ENCODE peak calls at places on chromosomes 13 and 19, in four cellular contexts. One of them, this sample, is unnamed.

GRCh38 chr13:85806553-85807175 is 7.4 kb upstream of the SLITRK6 start:
- DNase-seq in K562: no peak
- DNase-seq in SK-N-SH: peak
- DNase-seq in GM12878: no peak
- DNase-seq in this sample: no peak

GRCh38 chr19:2516727-2517126 is 40.8 kb downstream of the GADD45B start:
- DNase-seq in K562: no peak
- DNase-seq in SK-N-SH: no peak
- DNase-seq in GM12878: no peak
- DNase-seq in this sample: no peak

GRCh38 chr19:30557212-30557611 is 185.0 kb downstream of the ZNF536 start:
- DNase-seq in K562: no peak
- DNase-seq in SK-N-SH: no peak
- DNase-seq in GM12878: no peak
- DNase-seq in this sample: no peak

GRCh38 chr19:17751103-17751911 is at the start of gene FCHO1:
- DNase-seq in K562: peak
- DNase-seq in SK-N-SH: no peak
- DNase-seq in GM12878: peak
- DNase-seq in this sample: no peak

GRCh38 chr13:51585696-51586095 is 1.4 kb downstream of the WDFY2 start:
- DNase-seq in K562: no peak
- DNase-seq in SK-N-SH: no peak
- DNase-seq in GM12878: no peak
- DNase-seq in this sample: no peak

GRCh38 chr13:44382635-44383145 is 9.1 kb downstream of the SERP2 start:
- DNase-seq in K562: peak
- DNase-seq in SK-N-SH: no peak
- DNase-seq in GM12878: no peak
- DNase-seq in this sample: no peak

GRCh38 chr19:13996928-13997636 is 9.0 kb downstream of the RFX1 start:
- DNase-seq in K562: no peak
- DNase-seq in SK-N-SH: no peak
- DNase-seq in GM12878: no peak
- DNase-seq in this sample: no peak

GRCh38 chr13:29435125-29435911 is 160.2 kb downstream of the SLC7A1 start:
- DNase-seq in K562: no peak
- DNase-seq in SK-N-SH: peak
- DNase-seq in GM12878: no peak
- DNase-seq in this sample: no peak

GRCh38 chr13:85333511-85333910 is 465.7 kb downstream of the SLITRK6 start:
- DNase-seq in K562: no peak
- DNase-seq in SK-N-SH: no peak
- DNase-seq in GM12878: no peak
- DNase-seq in this sample: no peak

GRCh38 chr19:2811221-2811722 is 8.4 kb upstream of the ZNF554 start:
- DNase-seq in K562: no peak
- DNase-seq in SK-N-SH: peak
- DNase-seq in GM12878: no peak
- DNase-seq in this sample: no peak

GRCh38 chr13:92994056-92994455 is 232.6 kb upstream of the GPC6 start:
- DNase-seq in K562: no peak
- DNase-seq in SK-N-SH: no peak
- DNase-seq in GM12878: no peak
- DNase-seq in this sample: no peak

GRCh38 chr13:75661443-75661842 is 25.3 kb downstream of the LMO7 start:
- DNase-seq in K562: no peak
- DNase-seq in SK-N-SH: no peak
- DNase-seq in GM12878: no peak
- DNase-seq in this sample: no peak

GRCh38 chr13:74115138-74115537 is 19.1 kb downstream of the KLF12 start:
- DNase-seq in K562: no peak
- DNase-seq in SK-N-SH: no peak
- DNase-seq in GM12878: no peak
- DNase-seq in this sample: no peak
- TF ChIP-seq USF1 in K562: no peak
- TF ChIP-seq USF1 in SK-N-SH: no peak
- TF ChIP-seq USF1 in GM12878: no peak
- TF ChIP-seq USF1 in this sample: no peak

GRCh38 chr19:18985257-18985656 is 44.2 kb upstream of the HOMER3 start:
- DNase-seq in K562: no peak
- DNase-seq in SK-N-SH: no peak
- DNase-seq in GM12878: no peak
- DNase-seq in this sample: no peak
- TF ChIP-seq USF1 in K562: no peak
- TF ChIP-seq USF1 in SK-N-SH: no peak
- TF ChIP-seq USF1 in GM12878: no peak
- TF ChIP-seq USF1 in this sample: no peak

DNA sequence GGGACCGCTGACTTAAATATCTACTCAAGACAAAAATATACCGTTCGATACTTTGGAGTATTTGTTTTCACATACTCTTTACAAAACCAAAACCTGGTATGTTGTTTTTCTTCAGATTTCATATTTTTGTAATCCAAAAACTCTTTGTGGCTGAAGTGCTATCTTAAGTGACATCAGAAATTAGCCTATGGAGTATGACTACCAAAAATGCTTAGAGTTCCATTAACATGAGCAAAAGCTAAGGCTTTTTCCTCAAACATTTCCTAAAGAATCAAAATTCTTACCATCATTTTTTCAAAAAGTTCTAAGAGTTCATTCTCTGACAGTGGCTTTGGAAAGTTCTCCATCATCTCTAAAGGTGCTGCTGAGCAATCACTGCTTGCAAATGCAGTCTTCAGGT is 52.0 kb downstream of the DIAPH3 start:
- DNase-seq in K562: no peak
- DNase-seq in SK-N-SH: no peak
- DNase-seq in GM12878: no peak
- DNase-seq in this sample: no peak
- TF ChIP-seq USF1 in K562: no peak
- TF ChIP-seq USF1 in SK-N-SH: no peak
- TF ChIP-seq USF1 in GM12878: no peak
- TF ChIP-seq USF1 in this sample: no peak

DNA sequence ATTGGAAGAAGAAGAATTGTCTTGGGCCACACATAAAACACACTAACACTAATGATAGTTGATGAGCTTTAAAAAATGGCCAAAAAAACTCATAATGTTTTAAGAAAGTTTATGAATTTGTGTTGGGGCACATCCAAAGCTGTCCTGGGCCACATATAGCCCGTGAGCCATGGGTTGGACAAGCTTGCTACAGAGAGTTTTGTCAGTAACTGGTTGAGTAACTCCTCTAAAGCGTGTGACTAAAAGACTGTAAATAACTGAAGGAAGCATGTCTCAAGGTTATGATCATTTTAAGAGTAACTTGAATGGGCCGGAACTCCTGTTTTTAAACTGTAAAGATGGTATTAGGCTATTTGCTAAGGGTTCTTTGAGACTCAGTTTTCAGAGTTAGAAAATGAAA is 118.0 kb downstream of the KL start:
- DNase-seq in K562: no peak
- DNase-seq in SK-N-SH: no peak
- DNase-seq in GM12878: no peak
- DNase-seq in this sample: no peak
- TF ChIP-seq USF1 in K562: no peak
- TF ChIP-seq USF1 in SK-N-SH: no peak
- TF ChIP-seq USF1 in GM12878: no peak
- TF ChIP-seq USF1 in this sample: no peak

This sample was measured in WTC11.